ENCODE peak calls at places on chromosomes 3 and 15, in four cellular contexts. Z, Y, V and K are unnamed samples.
A peak's percentile ranks its signal among the peaks of the same experiment; 100 is the strongest.

GRCh38 chr3:50292924-50293801 is 934 bp upstream of the IFRD2 start:
- DNase-seq in Z (peak; percentile 75), Y (peak; percentile 86), V (peak; percentile 62), K (no peak)

GRCh38 chr3:156172536-156172935 is 52.2 kb downstream of the KCNAB1 start:
- DNase-seq in Y (no peak), V (no peak), Z (no peak), K (no peak)

GRCh38 chr3:71846189-71846588 is 61.2 kb upstream of the PROK2 start:
- DNase-seq in Z (no peak), Y (no peak), V (no peak), K (no peak)

GRCh38 chr3:64578384-64578783 is 109.4 kb downstream of the ADAMTS9 start:
- DNase-seq in Z (no peak), Y (no peak), V (no peak), K (no peak)

GRCh38 chr3:169541528-169541927 is 122.0 kb downstream of the MECOM start:
- DNase-seq in Z (no peak), V (no peak), Y (peak; percentile 73), K (no peak)

GRCh38 chr15:98966036-98966787 is 41.4 kb downstream of the PGPEP1L start:
- DNase-seq in Z (no peak), V (no peak), Y (no peak), K (no peak)

GRCh38 chr3:110589381-110589780 is 482.2 kb upstream of the NECTIN3 start:
- DNase-seq in Y (no peak), V (no peak), Z (no peak), K (no peak)

GRCh38 chr3:72338082-72338941 is 509.9 kb downstream of the SHQ1 start:
- DNase-seq in Y (peak; percentile 60), Z (peak; percentile 56), V (no peak), K (no peak)

GRCh38 chr3:5787863-5788488 is 600.5 kb downstream of the EDEM1 start:
- DNase-seq in Z (peak; percentile 65), Y (no peak), V (no peak), K (no peak)

GRCh38 chr15:97995192-97995591 is 34.7 kb downstream of the ARRDC4 start:
- DNase-seq in Z (no peak), Y (no peak), V (no peak), K (no peak)

GRCh38 chr3:80051602-80051962 is 283.8 kb upstream of the ROBO1 start:
- DNase-seq in Z (no peak), V (no peak), Y (no peak), K (no peak)

GRCh38 chr3:31047673-31048072 is 153.2 kb upstream of the GADL1 start:
- DNase-seq in V (no peak), Y (no peak), Z (no peak), K (no peak)

GRCh38 chr3:4709336-4709735 is 216.2 kb downstream of the ITPR1 start:
- DNase-seq in Y (no peak), Z (no peak), V (no peak), K (no peak)

GRCh38 chr3:9779721-9780450 is 10.1 kb upstream of the CAMK1 start:
- DNase-seq in Y (peak; percentile 89), Z (no peak), V (no peak), K (no peak)

GRCh38 chr3:45666729-45667440 is 22.3 kb upstream of the SACM1L start:
- DNase-seq in Y (no peak), V (peak; percentile 40), Z (no peak), K (no peak)

GRCh38 chr15:86916671-86917450 is 837.2 kb downstream of the AGBL1 start:
- DNase-seq in Y (no peak), Z (no peak), V (no peak), K (no peak)

GRCh38 chr15:88975891-88976290 is 62.7 kb upstream of the MFGE8 start:
- DNase-seq in Z (no peak), V (no peak), Y (no peak), K (no peak)

GRCh38 chr3:148084931-148085330 is 612.8 kb upstream of the AGTR1 start:
- DNase-seq in V (no peak), Z (no peak), Y (no peak), K (no peak)

GRCh38 chr3:112327371-112327951 is 5.5 kb upstream of the CD200 start:
- DNase-seq in V (no peak), Y (no peak), Z (no peak), K (no peak)

GRCh38 chr3:112642912-112643506 is 2.1 kb upstream of the CCDC80 start:
- DNase-seq in Y (peak; percentile 90), V (peak; percentile 87), Z (peak; percentile 90), K (peak; percentile 68)

GRCh38 chr3:146589899-146590508 is 15.1 kb downstream of the PLSCR5 start:
- DNase-seq in Y (no peak), Z (no peak), V (peak; percentile 31), K (no peak)

GRCh38 chr3:52083556-52084087 is 27.3 kb upstream of the DUSP7 start:
- DNase-seq in Z (no peak), V (peak; percentile 16), Y (peak; percentile 38), K (no peak)

GRCh38 chr3:69987833-69988232 is 11.7 kb upstream of the SAMMSON start:
- DNase-seq in Y (no peak), Z (no peak), V (no peak), K (no peak)

GRCh38 chr3:141384575-141384974 is 16.3 kb downstream of the ZBTB38 start:
- DNase-seq in V (no peak), Z (no peak), Y (no peak), K (no peak)

GRCh38 chr3:141386080-141386594 is 17.8 kb downstream of the ZBTB38 start:
- DNase-seq in V (no peak), Y (no peak), Z (no peak), K (no peak)

GRCh38 chr3:141387446-141388030 is 19.2 kb downstream of the ZBTB38 start:
- DNase-seq in Y (no peak), Z (no peak), V (no peak), K (no peak)

GRCh38 chr3:141385386-141386079 is 17.2 kb downstream of the ZBTB38 start:
- DNase-seq in Y (no peak), V (no peak), Z (no peak), K (no peak)

DNA sequence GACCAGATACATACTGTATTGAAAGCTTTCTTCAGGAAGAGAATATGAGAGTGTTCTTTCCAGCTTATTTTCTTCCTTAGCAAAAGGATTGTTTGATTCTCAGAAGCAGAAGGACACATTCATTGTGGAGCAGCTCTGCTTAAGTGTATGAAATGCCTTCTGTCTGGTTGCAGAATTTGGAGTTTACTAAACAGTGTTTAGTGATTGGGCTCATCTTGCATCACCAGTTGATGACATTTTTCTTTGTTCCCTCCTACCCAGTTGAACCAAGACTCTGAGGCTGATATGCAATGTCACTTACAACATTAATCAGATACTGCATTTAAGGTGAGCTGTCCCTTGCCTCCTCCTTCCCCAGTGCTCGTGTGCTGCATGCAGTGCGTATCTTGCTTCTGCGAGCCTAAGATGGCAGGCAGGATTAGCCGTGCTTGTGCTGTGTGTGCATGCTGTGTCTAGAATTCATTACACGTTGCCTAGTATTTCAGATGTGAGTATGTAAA is 18.4 kb downstream of the ZBTB38 start:
- DNase-seq in Z (no peak), V (no peak), Y (no peak), K (no peak)
- H3K4me1 ChIP-seq in Z (peaks cover 3% of the 10 kb centered on the region), V (peaks cover 18% of the 10 kb centered on the region), Y (no peaks in the 10 kb centered on the region), K (peaks cover 72% of the 10 kb centered on the region)

GRCh38 chr15:77064539-77065308 is 6.2 kb downstream of the TSPAN3 start:
- DNase-seq in V (no peak), Y (no peak), Z (no peak), K (no peak)
- H3K4me1 ChIP-seq in V (peaks cover 12% of the 10 kb centered on the region), Y (peaks cover 68% of the 10 kb centered on the region), Z (peaks cover 26% of the 10 kb centered on the region), K (peaks cover 58% of the 10 kb centered on the region)

GRCh38 chr3:58065700-58066167 is 57.5 kb downstream of the FLNB start:
- DNase-seq in V (no peak), Z (no peak), Y (no peak), K (no peak)
- H3K4me1 ChIP-seq in V (peaks cover 6% of the 10 kb centered on the region), Z (peaks cover 50% of the 10 kb centered on the region), Y (no peaks in the 10 kb centered on the region), K (peaks cover 31% of the 10 kb centered on the region)

GRCh38 chr3:128994581-128995161 is 795 bp upstream of the CFAP92 start:
- DNase-seq in Y (no peak), V (no peak), Z (no peak), K (no peak)

GRCh38 chr3:128995737-128996136 is 1.9 kb upstream of the CFAP92 start:
- DNase-seq in V (no peak), Y (no peak), Z (no peak), K (no peak)

GRCh38 chr3:128997486-128997885 is 3.6 kb upstream of the CFAP92 start:
- DNase-seq in Y (no peak), V (no peak), Z (no peak), K (no peak)

GRCh38 chr3:128996741-128997140 is 2.9 kb upstream of the CFAP92 start:
- DNase-seq in Z (no peak), Y (no peak), V (no peak), K (no peak)

DNA sequence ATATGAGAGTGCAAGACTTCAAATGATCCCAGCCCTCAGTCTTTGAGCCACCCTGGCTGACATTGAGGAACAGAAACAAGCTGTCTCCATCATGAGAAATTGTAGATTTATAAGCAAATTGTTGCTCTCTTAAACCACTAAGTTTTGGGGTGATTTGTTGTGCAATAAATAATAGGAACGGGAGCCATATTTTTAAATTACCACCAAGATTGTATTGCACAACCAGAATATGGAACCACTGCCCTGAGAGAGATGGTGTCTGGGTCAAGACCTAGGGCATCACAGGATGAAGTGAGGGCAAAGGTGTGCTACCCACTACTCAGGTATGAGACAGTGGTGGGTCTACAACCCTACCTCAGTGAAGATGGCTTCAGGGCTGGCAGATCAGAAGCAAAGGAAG is 2.3 kb upstream of the CFAP92 start:
- DNase-seq in Y (no peak), Z (no peak), V (no peak), K (no peak)
- H3K4me1 ChIP-seq in Y (peaks cover 22% of the 10 kb centered on the region), Z (peaks cover 16% of the 10 kb centered on the region), V (peaks cover 12% of the 10 kb centered on the region), K (peaks cover 24% of the 10 kb centered on the region)

DNA sequence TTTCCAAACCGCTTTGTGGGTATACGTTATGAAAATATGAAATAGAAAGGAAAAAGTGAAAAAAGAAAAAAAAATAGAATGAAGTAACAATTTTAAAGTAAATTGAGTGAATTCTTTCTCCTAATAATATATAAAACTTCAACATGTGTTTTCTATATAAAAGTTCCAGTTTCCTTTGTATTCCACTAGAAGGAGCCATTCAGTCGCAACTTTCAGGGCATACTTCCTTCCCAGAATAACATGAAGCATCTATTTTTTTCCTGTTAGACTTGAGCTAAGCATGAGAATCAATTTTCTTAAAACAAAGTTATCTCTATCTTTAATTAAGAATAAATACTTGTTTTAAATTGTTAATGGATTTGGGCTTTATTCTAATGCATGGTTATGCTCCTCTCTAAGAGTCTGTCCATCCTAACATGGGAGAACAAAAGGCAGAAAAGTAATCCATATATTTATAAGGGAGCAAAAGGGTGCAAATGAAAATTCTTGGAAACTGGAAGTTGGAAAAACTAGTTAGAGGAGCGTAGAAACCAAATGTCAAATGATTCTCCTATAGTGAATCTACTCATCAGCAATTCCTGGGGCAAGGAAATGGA is 16.0 kb upstream of the VGLL3 start:
- DNase-seq in Y (no peak), Z (no peak), V (no peak), K (no peak)
- H3K4me1 ChIP-seq in Y (no peaks in the 10 kb centered on the region), Z (no peaks in the 10 kb centered on the region), V (no peaks in the 10 kb centered on the region), K (no peaks in the 10 kb centered on the region)